ENCODE peak calls at places on chromosome 17, in eight cellular contexts. X, M, N, A, W, H, L and Y are unnamed samples.

GRCh38 chr17:17363638-17364337 is 60.6 kb downstream of the NT5M start:
- ATAC-seq in N (no peak), L (no peak), H (no peak), W (peak), X (no peak), M (peak), A (no peak), Y (no peak)

GRCh38 chr17:62950067-62950466 is 16.0 kb upstream of the TANC2 start:
- ATAC-seq in A (no peak), H (peak), L (no peak), W (no peak), X (peak), M (no peak), N (no peak), Y (no peak)

GRCh38 chr17:1485311-1485747 is 7.2 kb downstream of the MYO1C start:
- ATAC-seq in W (no peak), A (no peak), X (no peak), N (no peak), M (no peak), H (no peak), L (peak), Y (peak)

GRCh38 chr17:70636517-70637133 is 467.3 kb downstream of the KCNJ2 start:
- ATAC-seq in L (no peak), X (no peak), M (peak), N (no peak), A (no peak), W (no peak), H (no peak), Y (no peak)

GRCh38 chr17:48530208-48530886 is 464 bp downstream of the HOXB1 start:
- ATAC-seq in W (no peak), L (no peak), N (no peak), M (no peak), X (no peak), H (no peak), A (no peak), Y (no peak)

GRCh38 chr17:39143552-39144093 is 7.8 kb downstream of the PLXDC1 start:
- ATAC-seq in M (peak), W (no peak), L (no peak), N (no peak), A (no peak), X (peak), H (peak), Y (no peak)

GRCh38 chr17:42363767-42364585 is 24.3 kb downstream of the STAT3 start:
- ATAC-seq in M (peak), L (no peak), H (no peak), W (no peak), N (no peak), A (peak), X (no peak), Y (peak)

GRCh38 chr17:30997842-30998241 is 27.0 kb downstream of the RNF135 start:
- ATAC-seq in N (no peak), W (no peak), X (no peak), M (peak), A (no peak), H (no peak), L (peak), Y (peak)

GRCh38 chr17:15096511-15096910 is 168.6 kb downstream of the PMP22 start:
- ATAC-seq in W (no peak), H (no peak), M (no peak), X (no peak), A (no peak), N (no peak), L (no peak), Y (no peak)

GRCh38 chr17:4407851-4408250 is 25.9 kb upstream of the SPNS3 start:
- ATAC-seq in M (peak), A (no peak), W (no peak), L (no peak), N (no peak), X (no peak), H (no peak), Y (no peak)

GRCh38 chr17:2837147-2837561 is 40.9 kb downstream of the RAP1GAP2 start:
- ATAC-seq in L (peak), A (peak), M (peak), W (no peak), X (no peak), H (no peak), N (peak), Y (peak)

GRCh38 chr17:77914440-77915254 is 43.9 kb upstream of the TNRC6C start:
- ATAC-seq in X (peak), H (no peak), W (no peak), M (peak), N (no peak), A (no peak), L (peak), Y (no peak)

GRCh38 chr17:32995416-32995815 is 3.8 kb downstream of the SPACA3 start:
- ATAC-seq in H (no peak), W (no peak), M (no peak), A (no peak), N (no peak), L (no peak), X (no peak), Y (no peak)